ENCODE peak calls at places on chromosomes 1 and 21, in four cellular contexts. K is IMR-90, T is A549, R is GM12878. I is an unnamed sample.

GRCh38 chr1:236523704-236524141 is at the start of gene LGALS8:
- DNase-seq in R (no peak), T (peak), K (peak), I (peak)

GRCh38 chr1:154419620-154420020 is 14.5 kb downstream of the IL6R start:
- DNase-seq in R (no peak), K (peak), T (no peak), I (no peak)

GRCh38 chr1:239833709-239834108 is 258.0 kb upstream of the FMN2 start:
- DNase-seq in R (no peak), T (no peak), K (no peak), I (no peak)

GRCh38 chr21:15967661-15968060 is 237.9 kb downstream of the USP25 start:
- DNase-seq in R (no peak), T (no peak), K (peak), I (no peak)

GRCh38 chr1:157166581-157166980 is 28.4 kb upstream of the ETV3 start:
- DNase-seq in T (no peak), R (no peak), K (no peak), I (no peak)

GRCh38 chr1:222335586-222335985 is 212.3 kb downstream of the HHIPL2 start:
- DNase-seq in T (no peak), R (no peak), K (peak), I (no peak)

GRCh38 chr1:8643542-8644536 is 173.6 kb downstream of the RERE start:
- DNase-seq in T (no peak), R (peak), K (no peak), I (no peak)

GRCh38 chr1:161381707-161382106 is 14.0 kb upstream of the CFAP126 start:
- DNase-seq in K (peak), R (no peak), T (no peak), I (no peak)

GRCh38 chr21:17501107-17502006 is 11.5 kb upstream of the CXADR start:
- DNase-seq in R (no peak), T (no peak), K (no peak), I (no peak)

GRCh38 chr1:5667513-5668325 is 324.5 kb downstream of the NPHP4 start:
- DNase-seq in R (no peak), K (no peak), T (no peak), I (no peak)

GRCh38 chr21:26790289-26790688 is 54.9 kb downstream of the ADAMTS1 start:
- DNase-seq in R (no peak), K (no peak), T (no peak), I (no peak)

GRCh38 chr1:107534632-107535031 is 393.8 kb downstream of the NTNG1 start:
- DNase-seq in T (no peak), R (no peak), K (no peak), I (no peak)

GRCh38 chr1:2903226-2903625 is 101.7 kb upstream of the TTC34 start:
- DNase-seq in T (no peak), R (no peak), K (no peak), I (no peak)

GRCh38 chr21:28473530-28474225 is 519.0 kb downstream of the LTN1 start:
- DNase-seq in T (no peak), K (peak), R (no peak), I (no peak)

GRCh38 chr1:236422517-236422876 is 28.4 kb downstream of the EDARADD start:
- DNase-seq in K (no peak), T (no peak), R (no peak), I (no peak)

GRCh38 chr1:17875171-17875881 is 120.2 kb downstream of the ACTL8 start:
- DNase-seq in K (peak), T (no peak), R (no peak), I (no peak)

GRCh38 chr1:22262583-22262982 is 119.7 kb upstream of the WNT4 start:
- DNase-seq in T (no peak), R (no peak), K (no peak), I (no peak)

GRCh38 chr1:56688522-56689026 is 43.5 kb downstream of the PRKAA2 start:
- DNase-seq in K (peak), T (peak), R (peak), I (no peak)

GRCh38 chr1:218361298-218362065 is 16.3 kb downstream of the TGFB2 start:
- DNase-seq in T (no peak), K (peak), R (no peak), I (peak)

GRCh38 chr1:208866351-208866750 is 622.2 kb upstream of the PLXNA2 start:
- DNase-seq in K (no peak), T (no peak), R (no peak), I (no peak)
- TF ChIP-seq ELK1 in K (no peak), T (no peak), R (no peak), I (no peak)

GRCh38 chr1:31327381-31327780 is 30.5 kb downstream of the ZCCHC17 start:
- DNase-seq in T (no peak), K (peak), R (no peak), I (no peak)

GRCh38 chr1:31324093-31324492 is 27.3 kb downstream of the ZCCHC17 start:
- DNase-seq in R (no peak), K (no peak), T (no peak), I (no peak)

GRCh38 chr1:31324992-31325391 is 28.2 kb downstream of the ZCCHC17 start:
- DNase-seq in T (no peak), K (no peak), R (no peak), I (no peak)

GRCh38 chr1:31326461-31326860 is 29.6 kb downstream of the ZCCHC17 start:
- DNase-seq in T (no peak), R (no peak), K (no peak), I (no peak)
- TF ChIP-seq ELK1 in T (no peak), R (no peak), K (no peak), I (no peak)

GRCh38 chr1:57843760-57844159 is 419.9 kb upstream of the DAB1 start:
- DNase-seq in T (no peak), R (no peak), K (no peak), I (no peak)

GRCh38 chr1:57845041-57845440 is 421.2 kb upstream of the DAB1 start:
- DNase-seq in R (no peak), T (no peak), K (no peak), I (no peak)

GRCh38 chr1:57850572-57850971 is 426.7 kb upstream of the DAB1 start:
- DNase-seq in R (no peak), K (no peak), T (no peak), I (no peak)

GRCh38 chr1:57844382-57844980 is 420.6 kb upstream of the DAB1 start:
- DNase-seq in K (no peak), R (no peak), T (no peak), I (no peak)

GRCh38 chr1:57848406-57848805 is 424.5 kb upstream of the DAB1 start:
- DNase-seq in K (no peak), T (no peak), R (no peak), I (no peak)
- TF ChIP-seq ELK1 in K (no peak), T (no peak), R (no peak), I (no peak)

DNA sequence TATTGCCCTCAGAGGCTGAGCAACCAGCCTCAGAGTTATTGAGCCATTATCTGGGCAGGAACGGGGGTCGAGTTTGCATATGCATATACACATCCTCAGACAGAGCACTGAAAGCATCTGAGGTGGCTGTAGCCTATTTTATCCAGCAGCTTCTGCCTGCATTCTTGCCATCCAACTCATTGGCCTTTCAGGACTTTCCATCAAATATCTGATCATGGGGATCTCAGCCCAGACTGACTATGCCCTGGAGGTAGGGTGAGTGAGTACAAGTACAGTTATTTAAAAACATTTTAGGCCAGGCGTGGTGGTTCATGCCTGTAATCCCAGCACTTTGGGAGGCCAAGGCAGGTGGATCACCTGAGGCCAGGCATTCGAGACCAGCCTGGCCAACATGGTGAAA is 1.8 kb upstream of the MTF1 start:
- DNase-seq in T (no peak), R (no peak), K (no peak), I (no peak)
- TF ChIP-seq ELK1 in T (no peak), R (no peak), K (no peak), I (no peak)

GRCh38 chr1:246214708-246215504 is 292.2 kb downstream of the SMYD3 start:
- DNase-seq in K (peak), R (peak), T (no peak), I (peak)
- TF ChIP-seq ELK1 in K (no peak), R (no peak), T (no peak), I (no peak)

GRCh38 chr1:167629681-167630567 is at the start of gene RCSD1:
- DNase-seq in K (no peak), T (no peak), R (no peak), I (peak)
- TF ChIP-seq ELK1 in K (no peak), T (no peak), R (no peak), I (no peak)

DNA sequence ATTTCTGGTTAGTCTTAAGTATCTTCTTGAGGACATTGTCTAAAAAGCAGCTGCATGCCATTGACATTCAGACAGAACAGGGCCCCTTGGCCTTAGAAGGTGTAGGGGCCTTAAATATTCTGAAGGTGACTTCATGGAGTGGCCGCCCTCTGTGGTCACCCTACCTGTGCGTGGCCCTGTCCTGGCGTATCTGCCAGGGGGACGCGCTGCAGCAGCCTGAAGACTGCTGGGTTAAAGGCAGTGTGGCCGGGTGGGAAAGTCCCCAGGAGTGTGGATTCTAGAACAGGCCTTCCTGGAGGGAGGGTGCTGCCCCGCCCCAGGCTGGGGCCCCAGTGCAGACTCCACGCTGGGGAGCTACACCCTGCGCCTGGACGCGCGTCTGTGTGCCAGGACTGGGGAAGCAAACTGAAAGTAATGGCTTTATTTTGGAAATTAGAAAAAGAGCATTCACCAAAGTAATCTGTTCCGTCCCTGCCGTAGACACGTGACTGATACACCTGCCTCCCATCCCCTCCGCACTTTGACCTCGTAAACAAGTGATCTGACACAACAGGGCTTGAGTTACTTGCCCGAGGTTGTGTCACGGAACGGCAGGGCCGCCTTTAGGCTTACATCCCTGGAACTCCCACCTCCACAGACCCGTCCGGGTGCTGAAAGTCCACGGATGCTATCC is 1.8 kb downstream of the AGPAT3 start:
- DNase-seq in R (peak), T (no peak), K (no peak), I (peak)
- TF ChIP-seq ELK1 in R (no peak), T (no peak), K (no peak), I (no peak)

DNA sequence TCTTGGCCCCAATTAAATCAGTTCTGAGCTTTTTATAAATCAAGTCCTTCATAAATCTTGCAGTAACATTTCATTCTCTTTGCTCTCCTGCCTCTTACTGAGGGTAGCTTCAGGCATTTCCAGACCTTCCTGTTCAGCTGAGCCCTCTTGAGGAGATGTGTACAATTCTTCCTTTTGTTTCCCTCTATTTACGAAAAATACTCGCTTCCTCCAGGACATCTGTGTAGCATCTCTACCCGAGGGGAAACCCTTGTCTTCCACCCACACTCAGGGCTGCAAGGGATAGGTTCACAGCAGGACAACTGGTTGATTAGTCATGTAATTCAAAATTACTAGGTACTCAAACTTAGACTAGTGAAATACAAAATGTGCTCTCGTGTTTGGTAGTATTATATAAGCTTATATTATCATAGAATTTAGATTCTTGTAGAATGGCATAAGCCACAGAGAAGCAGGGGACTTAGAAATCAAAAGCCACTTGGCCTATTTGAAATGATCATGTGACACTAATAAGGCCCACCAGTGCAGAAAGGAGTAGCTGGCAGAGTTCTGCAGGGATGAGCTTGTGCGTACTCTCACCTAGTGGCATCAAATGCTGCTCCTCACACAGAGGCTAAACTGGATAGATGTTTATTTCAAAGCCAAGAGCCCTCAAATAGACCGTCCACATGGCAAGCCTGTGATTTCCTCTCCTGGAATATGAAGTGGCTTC is 126.7 kb downstream of the GDAP2 start:
- DNase-seq in T (no peak), K (peak), R (no peak), I (no peak)
- TF ChIP-seq ELK1 in T (no peak), K (no peak), R (no peak), I (no peak)

DNA sequence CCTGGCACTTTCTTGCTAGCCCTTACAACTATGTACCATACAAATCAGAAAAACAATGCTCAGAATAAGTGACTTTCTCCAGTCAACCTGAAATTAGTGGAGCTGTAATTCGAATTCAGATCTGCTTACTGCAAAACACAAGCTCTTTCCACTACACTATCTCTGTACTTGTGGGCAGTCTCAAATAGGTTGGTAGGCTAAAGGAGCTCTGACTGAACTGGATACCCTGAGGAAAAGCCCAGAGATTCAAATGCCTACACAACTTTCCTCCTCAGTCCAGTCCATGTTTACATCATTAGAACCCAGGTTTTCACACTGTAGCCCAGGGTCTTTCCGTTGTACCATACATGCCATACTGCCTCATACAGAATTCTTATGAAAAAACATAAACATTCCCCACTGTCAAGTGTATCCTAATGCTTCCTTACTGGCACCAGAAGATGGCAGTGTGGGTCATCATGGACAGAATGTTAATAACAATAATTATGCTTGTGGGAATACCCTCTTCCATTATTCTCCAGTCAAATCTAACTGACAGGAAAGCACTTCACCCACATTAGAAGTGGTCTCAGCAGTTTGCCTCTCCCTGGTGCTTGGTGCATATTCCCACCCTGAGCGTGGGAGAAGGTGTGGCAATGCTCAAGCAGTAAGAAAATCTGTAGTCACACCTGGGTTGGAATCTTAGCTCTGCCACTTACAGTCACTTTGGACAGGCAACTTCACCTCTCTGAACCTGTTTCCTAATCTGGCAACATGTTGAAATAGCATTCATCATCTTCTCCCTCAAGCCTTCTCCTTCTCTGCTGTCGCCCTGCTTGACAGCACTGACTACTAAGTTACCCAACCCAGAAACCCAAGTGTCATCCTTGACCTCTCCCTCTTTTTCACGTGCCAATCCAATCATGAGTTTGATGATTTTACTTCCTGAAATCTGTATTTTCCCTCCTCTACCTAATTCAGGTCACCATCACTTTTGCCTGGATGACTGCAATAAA is 14.4 kb upstream of the ZFYVE9 start:
- DNase-seq in T (peak), K (peak), R (no peak), I (peak)
- TF ChIP-seq ELK1 in T (no peak), K (no peak), R (no peak), I (no peak)